ENCODE peak calls at places on chromosomes 16 and 17, in ten cellular contexts. K is A549, A is heart left ventricle, P is H54, X is lower leg skin, J is body of pancreas, N is Peyer's patch, D is ovary, R is testis, B is stomach. S is an unnamed sample.

GRCh38 chr16:50099957-50100648 is 34.3 kb downstream of the HEATR3 start:
- DNase-seq in P (no peak), N (no peak), D (no peak), A (no peak), B (no peak), K (no peak), X (no peak), J (no peak), R (no peak), S (no peak)

GRCh38 chr17:1724869-1725641 is 551 bp downstream of the WDR81 start:
- DNase-seq in B (no peak), X (peak; percentile 91), K (no peak), N (no peak), J (no peak), P (no peak), A (peak; percentile 58), R (no peak), D (peak; percentile 51), S (no peak)

GRCh38 chr17:75820411-75821080 is 23.7 kb downstream of the UNC13D start:
- DNase-seq in N (no peak), D (no peak), X (no peak), J (no peak), K (no peak), P (no peak), B (no peak), A (no peak), R (no peak), S (no peak)

GRCh38 chr17:7858487-7858832 is 657 bp downstream of the CYB5D1 start:
- DNase-seq in A (peak; percentile 56), R (peak; percentile 57), B (no peak), J (peak; percentile 69), P (no peak), X (peak; percentile 89), N (peak; percentile 54), D (peak; percentile 67), K (peak; percentile 69), S (peak; percentile 60)

GRCh38 chr16:3027983-3028715 is 4.3 kb downstream of the THOC6 start:
- DNase-seq in J (peak; percentile 95), N (peak; percentile 90), A (peak; percentile 83), X (peak; percentile 94), R (peak; percentile 88), P (peak; percentile 94), K (peak; percentile 89), B (peak; percentile 94), D (peak; percentile 84), S (peak; percentile 92)

GRCh38 chr17:34840758-34841157 is 120.5 kb downstream of the CCT6B start:
- DNase-seq in P (no peak), D (no peak), J (no peak), K (no peak), X (no peak), R (no peak), N (no peak), B (no peak), A (no peak), S (no peak)

GRCh38 chr17:42153919-42154491 is 784 bp downstream of the RAB5C start:
- DNase-seq in P (no peak), A (no peak), X (no peak), K (no peak), N (no peak), J (no peak), R (no peak), B (no peak), D (no peak), S (no peak)

GRCh38 chr17:78408476-78409020 is 30.1 kb downstream of the PGS1 start:
- DNase-seq in R (no peak), B (no peak), K (no peak), P (no peak), J (no peak), A (no peak), X (no peak), N (no peak), D (no peak), S (no peak)

GRCh38 chr16:12613131-12613991 is 190.3 kb downstream of the CPPED1 start:
- DNase-seq in K (peak; percentile 94), R (no peak), N (no peak), P (peak; percentile 20), X (no peak), D (no peak), A (no peak), B (no peak), J (peak; percentile 13), S (no peak)

GRCh38 chr16:11429823-11430222 is 84.6 kb downstream of the RMI2 start:
- DNase-seq in D (no peak), R (no peak), N (no peak), P (no peak), B (peak; percentile 37), J (peak; percentile 28), A (no peak), X (no peak), K (peak; percentile 15), S (no peak)

GRCh38 chr16:106623-107324 is 28.7 kb downstream of the MPG start:
- DNase-seq in X (no peak), K (peak; percentile 86), B (peak; percentile 68), J (peak; percentile 72), N (peak; percentile 46), A (peak; percentile 69), D (no peak), P (peak; percentile 70), R (peak; percentile 80), S (peak; percentile 67)

DNA sequence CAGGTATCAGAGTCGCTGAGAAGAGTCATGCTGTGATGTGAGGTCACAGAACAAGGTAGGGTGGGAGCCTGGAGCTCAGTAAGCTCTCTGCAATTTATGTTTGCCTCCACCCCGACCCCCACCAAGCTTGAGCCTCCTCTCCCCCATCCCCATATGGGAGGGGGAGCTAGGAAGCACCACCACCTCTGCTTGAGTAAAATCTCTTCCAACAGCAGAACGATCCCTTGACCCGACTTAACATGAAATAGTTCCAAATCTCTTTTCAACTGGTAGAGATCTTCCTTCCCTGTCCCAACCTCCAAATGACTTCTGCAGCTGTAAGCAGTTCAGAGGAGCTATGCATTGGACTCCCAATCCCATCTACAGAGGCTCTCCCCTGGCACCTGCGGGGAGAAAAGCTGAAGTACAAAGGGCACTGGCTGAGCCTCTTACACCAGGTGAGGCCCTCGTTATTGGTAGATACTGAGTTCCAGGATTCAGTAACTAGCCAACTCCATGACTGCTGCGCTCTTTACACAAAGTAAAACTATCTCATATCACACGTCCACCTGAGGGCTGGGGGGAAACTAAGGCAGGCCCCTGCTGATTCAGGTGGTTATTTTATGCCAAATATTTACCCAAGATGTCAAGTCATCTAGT is 3.4 kb downstream of the ACTG1 start:
- DNase-seq in R (no peak), B (no peak), K (peak; percentile 69), N (no peak), J (peak; percentile 50), D (no peak), X (no peak), P (no peak), A (no peak), S (no peak)
- TF ChIP-seq POLR2A in R (no peak), B (no peak), K (peak; percentile 3), N (peak; percentile 31), J (peak; percentile 30), D (no peak), X (no peak), P (peak; percentile 7), A (no peak), S (no peak)

DNA sequence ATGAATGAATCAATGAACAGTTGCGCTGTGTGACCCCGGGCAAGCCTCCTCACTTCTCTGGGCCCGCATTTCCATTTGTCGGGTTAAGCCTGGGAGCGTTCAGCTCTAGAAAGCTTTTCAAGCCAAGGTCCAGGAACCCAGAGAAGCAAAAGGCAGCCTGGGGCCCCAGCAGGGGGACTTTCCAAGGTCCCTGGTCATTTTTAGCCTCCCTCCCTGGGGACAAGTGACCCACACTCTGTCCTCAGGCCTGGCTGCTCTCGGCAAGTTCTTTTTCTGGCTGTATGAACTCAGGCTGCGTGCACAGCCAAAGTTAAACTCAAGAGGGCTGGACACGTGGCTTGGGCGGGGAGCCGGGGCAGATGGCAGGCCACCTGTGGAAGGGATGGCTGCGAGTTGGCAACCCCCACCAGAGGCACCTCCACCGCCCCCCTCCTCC is 41.4 kb upstream of the CIBAR2 start:
- DNase-seq in R (no peak), X (peak; percentile 85), J (no peak), A (peak; percentile 89), N (no peak), B (no peak), D (no peak), P (no peak), K (no peak), S (peak; percentile 88)
- TF ChIP-seq POLR2A in R (no peak), X (no peak), J (no peak), A (no peak), N (no peak), B (no peak), D (no peak), P (no peak), K (no peak), S (no peak)

GRCh38 chr16:9092282-9092962 is 978 bp downstream of the HAPSTR1 start:
- DNase-seq in R (peak; percentile 31), A (peak; percentile 70), K (peak; percentile 18), J (peak; percentile 51), P (no peak), D (peak; percentile 72), X (peak; percentile 91), N (peak; percentile 34), B (peak; percentile 47), S (peak; percentile 40)

GRCh38 chr16:9090101-9090959 is 1.1 kb upstream of the HAPSTR1 start:
- DNase-seq in J (peak; percentile 43), B (peak; percentile 27), X (peak; percentile 89), R (peak; percentile 63), K (no peak), A (peak; percentile 65), D (peak; percentile 77), P (no peak), N (peak; percentile 44), S (peak; percentile 29)

GRCh38 chr16:9092963-9093477 is 1.6 kb downstream of the HAPSTR1 start:
- DNase-seq in X (peak; percentile 88), K (peak; percentile 18), A (peak; percentile 47), B (peak; percentile 55), N (peak; percentile 36), R (peak; percentile 28), D (peak; percentile 49), J (peak; percentile 68), P (no peak), S (peak; percentile 50)

GRCh38 chr16:9090960-9091866 is at the start of gene HAPSTR1:
- DNase-seq in D (peak; percentile 98), B (peak; percentile 100), R (peak; percentile 100), P (peak; percentile 91), N (peak; percentile 100), K (peak; percentile 100), A (peak; percentile 100), J (peak; percentile 100), X (peak; percentile 100), S (peak; percentile 100)

DNA sequence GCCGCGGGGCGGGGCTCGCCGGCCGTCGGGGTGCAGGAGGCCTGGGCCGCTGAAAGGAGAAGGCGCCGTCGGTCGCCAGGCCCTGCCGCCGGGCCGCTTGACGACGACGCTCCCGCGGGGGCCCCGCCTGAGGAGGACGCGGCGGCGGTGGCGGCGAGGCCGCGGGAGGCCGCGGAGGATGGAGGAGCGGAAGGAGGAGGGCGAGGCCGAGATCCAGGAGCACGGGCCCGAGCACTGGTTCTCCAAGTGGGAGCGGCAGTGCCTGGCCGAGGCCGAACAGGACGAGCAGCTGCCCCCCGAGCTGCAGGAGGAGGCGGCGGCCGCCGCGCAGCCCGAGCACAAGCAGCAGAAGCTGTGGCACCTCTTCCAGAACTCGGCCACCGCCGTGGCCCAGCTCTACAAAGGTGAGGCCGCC is 430 bp downstream of the HAPSTR1 start:
- DNase-seq in B (peak; percentile 41), X (peak; percentile 91), P (peak; percentile 23), R (peak; percentile 50), D (no peak), A (peak; percentile 54), J (peak; percentile 53), N (peak; percentile 42), K (peak; percentile 37), S (peak; percentile 37)
- TF ChIP-seq POLR2A in B (no peak), X (no peak), P (no peak), R (no peak), D (no peak), A (no peak), J (no peak), N (no peak), K (no peak), S (no peak)

GRCh38 chr16:1971678-1972489 is at the start of gene TBL3:
- DNase-seq in R (peak; percentile 94), B (peak; percentile 94), J (peak; percentile 92), K (peak; percentile 95), A (peak; percentile 96), N (peak; percentile 93), X (peak; percentile 99), P (peak; percentile 97), D (peak; percentile 96), S (peak; percentile 92)
- TF ChIP-seq POLR2A in R (peak; percentile 50), B (no peak), J (peak; percentile 95), K (peak; percentile 88), A (peak; percentile 90), N (peak; percentile 94), X (peak; percentile 86), P (peak; percentile 68), D (peak; percentile 95), S (peak; percentile 53)